ENCODE peak calls at places on chromosomes 12 and 14, in seven cellular contexts. B is mammary epithelial cell; I is CD8-positive, alpha-beta T cell; R is tibial artery; F is kidney; E is CD8-positive, alpha-beta memory T cell; Q is lower lobe of right lung. Z is an unnamed sample.

GRCh38 chr14:69351385-69351784 is 46.7 kb downstream of the ERH start:
- DNase-seq in B (no peak), I (no peak), R (no peak), F (no peak), E (no peak), Q (no peak), Z (no peak)

GRCh38 chr12:81461163-81461562 is 298.0 kb downstream of the PPFIA2 start:
- DNase-seq in B (no peak), I (no peak), R (no peak), F (no peak), E (no peak), Q (no peak), Z (no peak)

GRCh38 chr14:79395061-79395460 is 816.2 kb downstream of the DIO2 start:
- DNase-seq in B (no peak), I (no peak), R (no peak), F (no peak), E (no peak), Q (no peak), Z (no peak)

GRCh38 chr12:70756118-70756517 is 118.9 kb upstream of the PTPRB start:
- DNase-seq in B (peak; percentile 73), I (no peak), R (no peak), F (no peak), E (no peak), Q (no peak), Z (no peak)

GRCh38 chr12:130435826-130436225 is 98.1 kb downstream of the PIWIL1 start:
- DNase-seq in B (no peak), I (no peak), R (peak; percentile 58), F (peak; percentile 43), E (no peak), Q (no peak), Z (no peak)

GRCh38 chr12:115879354-115879753 is 398.1 kb downstream of the MED13L start:
- DNase-seq in B (no peak), I (no peak), R (no peak), F (no peak), E (no peak), Q (no peak), Z (no peak)

GRCh38 chr14:104517426-104517825 is 62.1 kb upstream of the C14orf180 start:
- DNase-seq in B (no peak), I (no peak), R (no peak), F (no peak), E (no peak), Q (no peak), Z (no peak)

GRCh38 chr14:37186865-37187264 is 10.9 kb upstream of the MIPOL1 start:
- DNase-seq in B (no peak), I (no peak), R (no peak), F (no peak), E (no peak), Q (no peak), Z (no peak)

GRCh38 chr14:32635103-32635719 is 303.5 kb upstream of the NPAS3 start:
- DNase-seq in B (peak; percentile 35), I (no peak), R (no peak), F (no peak), E (no peak), Q (no peak), Z (no peak)
- H3K4me3 ChIP-seq in B (no peak overlapping the region), I (no peak overlapping the region), R (no peak overlapping the region), F (peak overlapping the region; percentile 12), E (no peak overlapping the region), Q (peak overlapping the region; percentile 27), Z (peak overlapping the region; percentile 10)

DNA sequence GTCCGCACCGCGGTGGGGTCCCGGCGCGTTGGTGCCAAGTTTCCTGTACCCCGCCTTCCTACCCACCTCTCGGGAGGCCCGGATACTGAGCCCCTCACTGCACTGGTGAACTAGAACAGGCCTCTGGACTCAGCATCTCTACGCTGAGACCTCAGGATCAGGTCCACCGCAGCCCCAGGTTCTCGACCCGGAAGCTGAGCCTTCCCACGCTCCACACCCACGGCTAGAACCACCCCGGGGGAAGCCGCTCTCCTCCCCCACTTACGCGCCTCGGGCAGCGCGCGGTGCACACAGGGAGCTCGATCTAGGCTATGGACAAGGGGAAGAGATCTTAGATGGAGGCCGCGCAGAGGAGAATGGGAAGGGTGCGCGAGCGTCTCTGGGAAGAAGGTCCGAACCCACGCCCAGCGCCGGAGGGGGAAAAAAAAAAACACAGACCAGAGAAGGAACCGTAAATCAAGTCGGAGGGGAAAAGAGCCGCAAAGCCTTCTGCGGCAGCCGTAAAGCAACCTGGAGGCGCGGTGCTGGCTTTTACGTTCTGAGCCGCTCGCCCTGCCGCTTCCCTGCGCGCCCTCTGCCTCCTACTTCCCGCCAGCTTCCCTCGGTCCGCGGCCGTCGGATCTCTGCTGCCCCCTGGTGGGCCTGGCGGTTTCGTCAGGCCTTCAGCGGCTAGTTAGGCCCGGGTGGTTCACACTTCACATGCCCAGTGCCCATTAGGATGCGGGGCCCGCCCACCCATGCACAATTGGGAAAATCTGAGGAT is at the start of gene RAD52:
- DNase-seq in B (peak; percentile 98), I (peak; percentile 93), R (peak; percentile 99), F (peak; percentile 99), E (peak; percentile 93), Q (peak; percentile 99), Z (peak; percentile 73)
- H3K4me3 ChIP-seq in B (peak within 1 kb of the TSS; percentile 68), I (peak within 1 kb of the TSS; percentile 98), R (peak within 1 kb of the TSS; percentile 84), F (peak within 1 kb of the TSS; percentile 65), E (peak within 1 kb of the TSS; percentile 97), Q (peak within 1 kb of the TSS; percentile 74), Z (peak within 1 kb of the TSS; percentile 63)

GRCh38 chr12:51062631-51063397 is 14.7 kb downstream of the LETMD1 start:
- DNase-seq in B (no peak), I (no peak), R (no peak), F (no peak), E (no peak), Q (no peak), Z (no peak)
- H3K4me3 ChIP-seq in B (no peak overlapping the region), I (no peak overlapping the region), R (no peak overlapping the region), F (no peak overlapping the region), E (no peak overlapping the region), Q (no peak overlapping the region), Z (no peak overlapping the region)

DNA sequence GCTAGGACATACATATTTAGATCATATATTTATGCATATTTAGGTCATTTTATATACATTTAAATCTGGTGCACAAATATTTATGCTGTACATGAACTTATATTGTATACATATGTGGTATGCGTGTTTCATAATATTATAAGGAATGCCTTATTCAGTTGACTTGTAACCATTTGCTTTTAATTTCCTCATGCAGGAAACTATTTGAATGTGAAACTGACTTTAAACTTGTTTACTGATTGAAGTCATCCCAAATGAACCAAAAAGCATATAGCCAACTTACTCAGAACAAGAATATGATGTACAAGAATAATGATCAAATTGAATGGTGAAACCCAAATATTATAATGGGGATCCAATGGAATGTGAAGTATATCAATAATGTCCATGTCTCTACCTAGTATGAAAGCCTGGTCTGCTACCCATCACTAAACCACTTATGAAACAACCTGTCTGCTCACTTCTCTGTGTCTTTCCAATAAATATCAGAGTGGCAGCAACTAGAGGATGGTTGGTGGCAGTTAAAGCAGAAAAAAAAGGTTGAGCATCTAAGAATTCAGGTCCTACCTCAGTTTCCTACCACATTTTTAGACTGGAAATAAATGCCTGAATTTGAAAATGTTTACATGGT is 38.3 kb downstream of the RPS6KA5 start:
- DNase-seq in B (no peak), I (no peak), R (no peak), F (no peak), E (no peak), Q (no peak), Z (no peak)
- H3K4me3 ChIP-seq in B (no peak overlapping the region), I (peak overlapping the region; percentile 29), R (peak overlapping the region; percentile 16), F (peak overlapping the region; percentile 59), E (peak overlapping the region; percentile 58), Q (peak overlapping the region; percentile 44), Z (peak overlapping the region; percentile 39)

GRCh38 chr12:24839268-24839791 is 109.6 kb downstream of the BCAT1 start:
- DNase-seq in B (no peak), I (no peak), R (no peak), F (no peak), E (no peak), Q (no peak), Z (no peak)
- H3K4me3 ChIP-seq in B (no peak overlapping the region), I (no peak overlapping the region), R (no peak overlapping the region), F (no peak overlapping the region), E (peak overlapping the region; percentile 38), Q (no peak overlapping the region), Z (no peak overlapping the region)

GRCh38 chr14:101474563-101475467 is 86.5 kb upstream of the DIO3 start:
- DNase-seq in B (no peak), I (no peak), R (peak; percentile 54), F (peak; percentile 29), E (no peak), Q (no peak), Z (no peak)

GRCh38 chr14:101476931-101477553 is 84.3 kb upstream of the DIO3 start:
- DNase-seq in B (no peak), I (no peak), R (peak; percentile 60), F (no peak), E (no peak), Q (peak; percentile 67), Z (no peak)

GRCh38 chr14:101473795-101474562 is 87.3 kb upstream of the DIO3 start:
- DNase-seq in B (no peak), I (no peak), R (peak; percentile 64), F (no peak), E (no peak), Q (no peak), Z (no peak)

GRCh38 chr14:101476258-101476930 is 84.9 kb upstream of the DIO3 start:
- DNase-seq in B (no peak), I (no peak), R (peak; percentile 53), F (peak; percentile 20), E (no peak), Q (no peak), Z (no peak)

DNA sequence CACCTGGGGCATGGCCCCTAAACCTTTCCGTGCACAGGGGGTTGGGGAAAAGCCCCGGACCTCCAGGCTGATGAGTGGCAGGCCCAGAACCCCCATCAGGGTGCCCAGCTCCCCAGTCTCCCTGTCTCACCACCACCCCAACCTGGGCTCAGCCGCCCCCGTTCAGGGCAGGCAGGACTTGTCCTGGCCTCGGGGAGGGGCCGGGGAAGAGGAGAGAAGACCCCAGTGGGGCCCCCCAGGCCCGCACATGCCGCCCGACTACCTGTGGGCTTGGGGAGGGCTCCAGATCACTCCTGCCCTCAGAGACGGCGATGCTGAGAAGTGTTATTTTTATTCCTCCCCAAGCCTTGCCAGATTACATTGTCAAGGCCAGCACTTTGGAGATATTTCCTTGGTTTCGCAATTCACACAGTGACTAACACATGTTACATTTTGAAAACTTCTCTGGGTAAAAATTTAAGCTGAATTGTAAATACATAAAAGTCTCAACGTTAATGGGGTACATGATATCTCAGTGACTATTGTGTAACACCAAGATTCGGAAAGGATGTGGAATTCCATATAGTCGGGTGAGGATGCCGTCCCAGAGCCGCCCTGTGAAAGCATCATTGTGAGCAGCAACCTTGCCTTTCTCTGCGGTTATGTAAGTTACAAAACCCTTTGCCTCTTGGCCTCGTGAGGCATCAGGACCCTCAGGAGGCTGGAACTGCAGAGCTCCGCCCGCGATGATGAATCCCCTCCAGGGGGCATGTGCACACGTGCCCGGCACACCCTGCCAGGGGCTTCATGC is 85.6 kb upstream of the DIO3 start:
- DNase-seq in B (peak; percentile 31), I (no peak), R (peak; percentile 69), F (peak; percentile 49), E (no peak), Q (no peak), Z (no peak)
- H3K4me3 ChIP-seq in B (no peak overlapping the region), I (no peak overlapping the region), R (no peak overlapping the region), F (no peak overlapping the region), E (no peak overlapping the region), Q (no peak overlapping the region), Z (no peak overlapping the region)

DNA sequence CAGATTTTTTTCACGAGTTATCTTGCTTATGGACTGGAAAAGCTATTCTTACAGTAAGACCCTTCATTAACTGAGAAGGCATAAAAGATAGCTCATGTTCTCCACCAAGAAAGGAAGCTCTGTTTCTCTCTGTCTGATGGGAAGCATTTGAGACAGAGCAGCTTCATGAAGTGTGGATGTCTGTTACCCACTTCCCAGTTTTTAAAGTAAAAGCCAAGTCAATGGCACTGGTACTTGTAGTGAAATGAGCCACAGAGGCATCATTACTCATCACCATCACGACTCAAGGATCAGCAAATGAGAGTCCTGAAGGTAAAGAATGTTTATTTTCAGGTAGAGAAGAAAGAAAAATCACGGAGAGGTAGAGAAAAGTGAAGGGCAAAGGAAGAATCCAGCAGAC is 483.7 kb downstream of the ZFP36L1 start:
- DNase-seq in B (no peak), I (no peak), R (no peak), F (no peak), E (no peak), Q (no peak), Z (no peak)
- H3K4me3 ChIP-seq in B (no peak overlapping the region), I (no peak overlapping the region), R (no peak overlapping the region), F (no peak overlapping the region), E (no peak overlapping the region), Q (no peak overlapping the region), Z (no peak overlapping the region)

Z was measured in esophagus squamous epithelium.